ENCODE peak calls at places on chromosome 1, in five cellular contexts. Z is cardiac muscle cell, Y is ovary, W is pancreas, N is Caco-2. K is an unnamed sample.

GRCh38 chr1:201468844-201469644 is at the start of gene PHLDA3:
- DNase-seq in N (peak), W (peak), Y (peak), Z (peak), K (peak)

GRCh38 chr1:168582690-168583325 is 6.4 kb downstream of the XCL1 start:
- DNase-seq in N (no peak), W (no peak), Y (no peak), Z (no peak), K (peak)

GRCh38 chr1:20724364-20725188 is 6.8 kb upstream of the KIF17 start:
- DNase-seq in Z (no peak), N (no peak), Y (peak), W (no peak), K (no peak)

GRCh38 chr1:116170901-116171589 is 59.8 kb downstream of the MAB21L3 start:
- DNase-seq in N (no peak), Y (no peak), Z (no peak), W (no peak), K (no peak)

GRCh38 chr1:243490748-243491686 is 235.2 kb downstream of the SDCCAG8 start:
- DNase-seq in N (no peak), W (no peak), Y (no peak), Z (no peak), K (peak)

GRCh38 chr1:145983959-145984830 is 12.2 kb downstream of the TXNIP start:
- DNase-seq in Z (no peak), W (no peak), N (no peak), Y (peak), K (no peak)

GRCh38 chr1:187985897-187986654 is 1157.3 kb downstream of the PLA2G4A start:
- DNase-seq in N (no peak), Z (no peak), W (no peak), Y (no peak), K (no peak)

GRCh38 chr1:222443566-222443965 is 104.3 kb downstream of the HHIPL2 start:
- DNase-seq in Y (no peak), W (no peak), N (no peak), Z (no peak), K (no peak)

GRCh38 chr1:173431663-173432045 is 45.5 kb upstream of the PRDX6 start:
- DNase-seq in Y (no peak), Z (no peak), N (no peak), W (no peak), K (no peak)

GRCh38 chr1:59431566-59432294 is 134.8 kb downstream of the FGGY start:
- DNase-seq in Z (no peak), N (no peak), W (no peak), Y (no peak), K (no peak)
- TF ChIP-seq CTCF in Z (no peak), N (no peak), W (no peak), Y (no peak), K (peak)

GRCh38 chr1:105608713-105609112 is 1447.8 kb upstream of the PRMT6 start:
- DNase-seq in Z (no peak), Y (no peak), W (no peak), N (no peak), K (peak)
- TF ChIP-seq CTCF in Z (no peak), Y (no peak), W (no peak), N (no peak), K (peak)

GRCh38 chr1:55280731-55281130 is 65.6 kb upstream of the USP24 start:
- DNase-seq in W (no peak), Y (no peak), Z (no peak), N (no peak), K (no peak)
- TF ChIP-seq CTCF in W (no peak), Y (no peak), Z (no peak), N (no peak), K (no peak)

GRCh38 chr1:110766336-110766647 is 91.6 kb upstream of the KCNA3 start:
- DNase-seq in Y (no peak), W (no peak), Z (no peak), N (no peak), K (no peak)
- TF ChIP-seq CTCF in Y (no peak), W (no peak), Z (no peak), N (no peak), K (no peak)

DNA sequence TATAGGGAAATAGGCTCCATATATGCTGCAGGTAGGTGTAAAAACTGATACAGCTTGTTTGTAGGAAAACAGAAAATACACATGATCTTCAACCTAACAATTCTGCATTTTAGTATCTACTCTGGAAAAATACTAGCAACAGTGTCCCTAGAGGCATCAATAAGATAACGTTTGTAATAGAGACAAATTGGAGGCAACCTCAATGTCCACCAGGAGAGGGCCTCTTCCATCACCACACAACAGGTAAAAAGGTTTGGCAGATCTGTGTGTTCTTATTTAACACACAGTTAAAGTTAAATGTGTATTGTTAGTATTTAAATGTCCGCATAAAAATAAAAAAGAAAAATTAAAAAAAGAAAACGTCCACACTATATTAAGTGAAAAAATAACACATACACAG is 5.4 kb downstream of the EIF2D start:
- DNase-seq in Y (no peak), W (no peak), Z (no peak), N (no peak), K (no peak)
- TF ChIP-seq CTCF in Y (no peak), W (peak), Z (peak), N (peak), K (peak)

DNA sequence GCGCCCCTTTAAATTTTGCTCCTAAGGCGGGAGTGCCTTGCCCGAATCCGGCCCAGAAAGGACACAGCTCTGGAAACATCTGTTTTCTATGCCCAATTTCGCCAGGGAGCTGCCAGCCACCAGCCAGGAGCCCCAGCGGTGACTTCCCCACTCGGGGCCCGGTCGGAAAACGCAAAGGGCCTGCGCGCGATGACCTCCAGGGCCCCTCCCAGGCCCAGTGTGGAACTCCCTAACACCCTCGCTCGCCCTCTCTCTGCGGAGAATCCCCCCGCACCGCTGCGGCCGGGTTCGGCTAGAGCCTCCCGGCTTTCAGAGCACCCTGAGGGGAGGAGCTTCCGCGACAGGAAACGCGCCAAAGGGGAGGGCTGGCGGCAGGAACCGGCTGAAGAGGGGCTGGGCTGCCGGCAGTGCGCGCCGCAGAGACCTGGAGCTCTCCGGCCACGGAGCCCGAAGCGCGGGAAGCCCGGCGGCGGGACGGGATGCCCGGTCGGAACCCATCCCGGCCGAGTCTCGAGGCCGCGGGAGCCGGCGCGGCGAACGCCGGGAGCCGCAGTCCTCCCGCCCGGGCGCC is 505 bp downstream of the CLSPN start:
- DNase-seq in Z (peak), W (peak), N (peak), Y (peak), K (peak)
- TF ChIP-seq CTCF in Z (peak), W (no peak), N (no peak), Y (no peak), K (peak)

GRCh38 chr1:76135835-76136234 is 61.3 kb downstream of the ST6GALNAC3 start:
- DNase-seq in Z (no peak), Y (no peak), N (no peak), W (no peak), K (no peak)
- TF ChIP-seq CTCF in Z (no peak), Y (no peak), N (no peak), W (no peak), K (no peak)